ENCODE peak calls at places on chromosomes 1 and 21, in six cellular contexts. Y is glutamatergic neuron, F is colonic mucosa, B is endothelial cell of umbilical vein, Q is MCF 10A, A is uterus. U is an unnamed sample.

GRCh38 chr21:45167796-45168222 is 93.4 kb downstream of the ADARB1 start:
- DNase-seq in F (no peak), Q (peak), A (no peak), Y (no peak), B (no peak), U (no peak)

GRCh38 chr21:34017127-34017961 is 56.0 kb upstream of the MRPS6 start:
- DNase-seq in F (no peak), Y (no peak), A (no peak), Q (no peak), B (no peak), U (no peak)

GRCh38 chr1:198205021-198205684 is 48.4 kb downstream of the NEK7 start:
- DNase-seq in B (no peak), Q (no peak), F (no peak), Y (no peak), A (no peak), U (no peak)

GRCh38 chr1:218281285-218281684 is 3.8 kb upstream of the RRP15 start:
- DNase-seq in A (no peak), Y (no peak), F (no peak), B (no peak), Q (no peak), U (no peak)

GRCh38 chr1:104671684-104672353 is 922.1 kb downstream of the AMY1C start:
- DNase-seq in B (no peak), F (no peak), Y (no peak), A (no peak), Q (no peak), U (no peak)

GRCh38 chr1:39413902-39414528 is 77.4 kb upstream of the BMP8A start:
- DNase-seq in A (no peak), F (no peak), B (no peak), Q (no peak), Y (no peak), U (no peak)

GRCh38 chr1:167706363-167706762 is 15.4 kb upstream of the MPZL1 start:
- DNase-seq in A (no peak), F (no peak), Q (no peak), Y (no peak), B (no peak), U (no peak)

GRCh38 chr21:42829954-42830353 is 49.4 kb downstream of the WDR4 start:
- DNase-seq in A (no peak), Y (no peak), B (no peak), Q (no peak), F (peak), U (no peak)

GRCh38 chr1:96722161-96722908 is 751 bp downstream of the PTBP2 start:
- DNase-seq in Q (peak), A (peak), Y (peak), B (peak), F (peak), U (peak)

GRCh38 chr1:21630571-21631338 is 38.4 kb downstream of the RAP1GAP start:
- DNase-seq in Y (no peak), F (no peak), Q (no peak), B (no peak), A (no peak), U (no peak)

GRCh38 chr1:201105688-201106087 is 6.5 kb downstream of the CACNA1S start:
- DNase-seq in B (no peak), F (no peak), A (no peak), Q (no peak), Y (no peak), U (no peak)

GRCh38 chr21:28487455-28488070 is 505.1 kb downstream of the LTN1 start:
- DNase-seq in F (no peak), A (no peak), Y (no peak), B (no peak), Q (no peak), U (no peak)

GRCh38 chr1:94017155-94017829 is 103.7 kb downstream of the ABCA4 start:
- DNase-seq in Y (no peak), Q (peak), B (no peak), F (no peak), A (no peak), U (no peak)

GRCh38 chr21:45334134-45334533 is 46.4 kb upstream of the POFUT2 start:
- DNase-seq in Q (no peak), F (no peak), Y (no peak), A (no peak), B (no peak), U (no peak)

GRCh38 chr1:183806650-183807049 is 1.7 kb downstream of the RGL1 start:
- DNase-seq in A (no peak), Y (no peak), Q (no peak), F (no peak), B (no peak), U (no peak)

GRCh38 chr21:44878053-44878982 is 4.8 kb upstream of the PTTG1IP start:
- DNase-seq in F (peak), A (no peak), Y (no peak), Q (peak), B (peak), U (no peak)

GRCh38 chr1:21865943-21866628 is 54.0 kb downstream of the LDLRAD2 start:
- DNase-seq in B (no peak), Y (no peak), Q (no peak), F (no peak), A (no peak), U (no peak)

GRCh38 chr1:197182716-197183115 is 36.2 kb upstream of the ASPM start:
- DNase-seq in B (no peak), Q (no peak), A (no peak), F (no peak), Y (no peak), U (no peak)

GRCh38 chr1:234933475-234933874 is 195.2 kb downstream of the TOMM20 start:
- DNase-seq in Q (peak), A (no peak), B (peak), F (peak), Y (no peak), U (peak)

GRCh38 chr1:29406814-29407213 is 170.5 kb downstream of the PTPRU start:
- DNase-seq in Q (no peak), B (no peak), Y (no peak), F (no peak), A (no peak), U (no peak)

GRCh38 chr1:205774277-205775014 is 836 bp downstream of the RAB29 start:
- DNase-seq in Y (peak), Q (peak), F (peak), B (peak), A (no peak), U (no peak)

GRCh38 chr21:42525676-42526378 is 12.2 kb downstream of the SLC37A1 start:
- DNase-seq in Q (no peak), F (no peak), B (no peak), A (no peak), Y (no peak), U (no peak)

GRCh38 chr1:116817582-116818064 is 63.4 kb downstream of the CD2 start:
- DNase-seq in Q (peak), B (peak), F (peak), Y (peak), A (no peak), U (peak)

GRCh38 chr1:39354572-39354971 is 136.9 kb upstream of the BMP8A start:
- DNase-seq in B (no peak), Q (no peak), Y (no peak), A (no peak), F (no peak), U (no peak)

GRCh38 chr1:214842856-214843255 is 239.7 kb upstream of the KCNK2 start:
- DNase-seq in B (no peak), A (no peak), Y (no peak), F (no peak), Q (no peak), U (no peak)

GRCh38 chr1:82994866-82995370 is 1004.0 kb downstream of the TTLL7 start:
- DNase-seq in A (no peak), F (no peak), Y (no peak), B (no peak), Q (no peak), U (no peak)

GRCh38 chr1:8239039-8239305 is 78.9 kb upstream of the SLC45A1 start:
- DNase-seq in B (peak), F (peak), Q (peak), Y (no peak), A (peak), U (peak)

GRCh38 chr1:160206421-160207117 is 1.4 kb downstream of the PEA15 start:
- DNase-seq in F (no peak), A (no peak), B (peak), Y (no peak), Q (peak), U (no peak)

GRCh38 chr1:116359060-116359830 is 13.8 kb upstream of the ATP1A1 start:
- DNase-seq in Y (no peak), Q (peak), B (peak), A (no peak), F (no peak), U (no peak)

GRCh38 chr1:29380532-29380931 is 144.2 kb downstream of the PTPRU start:
- DNase-seq in Y (no peak), F (no peak), Q (no peak), A (no peak), B (no peak), U (no peak)

GRCh38 chr1:155463865-155464264 is 98.7 kb downstream of the ASH1L start:
- DNase-seq in F (no peak), B (no peak), Y (no peak), Q (peak), A (no peak), U (no peak)

GRCh38 chr1:33036051-33036525 is 595 bp downstream of the AK2 start:
- DNase-seq in Q (peak), B (peak), Y (no peak), F (no peak), A (no peak), U (no peak)

GRCh38 chr1:7117265-7117598 is 332.0 kb downstream of the CAMTA1 start:
- DNase-seq in B (no peak), Y (no peak), Q (no peak), A (no peak), F (no peak), U (no peak)

GRCh38 chr1:7116001-7116400 is 330.7 kb downstream of the CAMTA1 start:
- DNase-seq in B (no peak), A (no peak), Q (no peak), F (no peak), Y (no peak), U (no peak)

GRCh38 chr1:7120863-7121621 is 335.8 kb downstream of the CAMTA1 start:
- DNase-seq in Q (no peak), B (no peak), F (no peak), Y (no peak), A (no peak), U (peak)

GRCh38 chr1:7121622-7121988 is 336.4 kb downstream of the CAMTA1 start:
- DNase-seq in A (no peak), Y (no peak), B (no peak), Q (no peak), F (no peak), U (peak)

GRCh38 chr1:7117599-7118281 is 332.5 kb downstream of the CAMTA1 start:
- DNase-seq in A (no peak), Q (peak), B (no peak), F (no peak), Y (peak), U (no peak)
- TF ChIP-seq CTCF in A (no peak), Q (no peak), B (no peak), F (no peak), Y (no peak), U (no peak)

DNA sequence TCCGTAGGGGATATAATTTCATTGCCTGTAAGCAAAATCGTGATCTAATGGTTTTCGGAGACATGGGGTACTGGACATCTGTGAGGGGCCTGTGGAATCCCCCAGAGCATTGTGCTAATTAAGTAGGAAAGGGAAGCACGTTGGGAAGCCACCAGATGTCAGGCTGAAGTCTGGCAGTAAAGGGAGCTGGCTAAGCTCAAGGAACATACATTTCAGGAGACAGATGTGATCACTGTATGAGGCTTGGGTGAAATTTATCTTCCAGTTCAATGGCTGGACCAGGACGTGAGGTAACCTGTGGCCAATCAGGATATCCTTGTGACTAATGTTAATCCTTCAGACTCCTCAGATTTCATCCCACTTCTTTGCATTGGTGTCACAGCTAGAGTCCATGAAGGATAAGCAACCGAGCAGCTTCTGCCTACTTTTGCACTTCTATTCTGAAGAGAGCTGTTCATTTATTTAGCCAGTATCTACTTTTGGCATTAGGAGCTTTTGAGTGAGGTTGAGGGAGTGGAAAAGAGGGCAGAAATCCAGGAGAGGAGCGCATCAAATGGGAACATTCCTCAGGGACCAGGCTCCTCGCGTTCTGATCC is 110.2 kb upstream of the APP start:
- DNase-seq in F (no peak), A (no peak), Q (peak), Y (peak), B (no peak), U (no peak)
- TF ChIP-seq CTCF in F (no peak), A (no peak), Q (no peak), Y (no peak), B (no peak), U (no peak)

GRCh38 chr1:243435824-243436223 is 180.0 kb downstream of the SDCCAG8 start:
- DNase-seq in A (no peak), Q (no peak), Y (no peak), B (no peak), F (no peak), U (no peak)
- TF ChIP-seq CTCF in A (no peak), Q (no peak), Y (peak), B (no peak), F (no peak), U (no peak)

GRCh38 chr1:27405074-27405473 is 12.7 kb downstream of the GPR3 start:
- DNase-seq in Q (no peak), F (no peak), B (no peak), Y (peak), A (no peak), U (no peak)
- TF ChIP-seq CTCF in Q (no peak), F (no peak), B (no peak), Y (no peak), A (no peak), U (no peak)

GRCh38 chr1:53175302-53175913 is 21.2 kb upstream of the CPT2 start:
- DNase-seq in A (no peak), Q (no peak), F (no peak), B (no peak), Y (no peak), U (peak)

GRCh38 chr1:53176452-53177344 is 19.9 kb upstream of the CPT2 start:
- DNase-seq in Q (no peak), B (no peak), A (no peak), F (no peak), Y (peak), U (peak)

GRCh38 chr1:53172751-53173498 is 23.7 kb upstream of the CPT2 start:
- DNase-seq in F (peak), Y (peak), Q (peak), A (no peak), B (no peak), U (no peak)
- TF ChIP-seq CTCF in F (no peak), Y (no peak), Q (no peak), A (peak), B (no peak), U (no peak)

DNA sequence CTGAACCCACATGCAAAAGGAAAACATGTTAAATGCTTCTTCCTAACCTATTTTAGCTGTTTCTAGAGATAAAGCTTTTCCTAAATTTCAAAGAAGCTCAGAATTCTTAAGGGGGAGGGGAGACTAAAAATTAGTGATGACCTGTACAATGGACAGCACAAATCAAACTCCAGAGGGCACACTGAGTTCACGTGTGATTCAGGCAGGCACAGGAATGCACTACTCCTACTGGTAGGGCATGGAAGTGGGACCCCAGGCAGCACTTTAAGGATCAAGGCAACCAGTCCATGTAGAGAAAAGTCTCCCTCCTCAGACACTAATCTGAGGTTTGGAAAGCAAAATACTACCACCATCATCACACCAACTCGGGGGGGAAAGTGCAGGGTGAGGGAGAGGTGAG is 31.3 kb upstream of the CLCA4 start:
- DNase-seq in Y (no peak), A (no peak), B (peak), Q (peak), F (no peak), U (no peak)
- TF ChIP-seq CTCF in Y (peak), A (no peak), B (peak), Q (peak), F (peak), U (no peak)

GRCh38 chr1:20469406-20470076 is 16.5 kb downstream of the CAMK2N1 start:
- DNase-seq in Y (no peak), A (no peak), F (no peak), Q (no peak), B (no peak), U (no peak)
- TF ChIP-seq CTCF in Y (no peak), A (no peak), F (no peak), Q (no peak), B (no peak), U (peak)

DNA sequence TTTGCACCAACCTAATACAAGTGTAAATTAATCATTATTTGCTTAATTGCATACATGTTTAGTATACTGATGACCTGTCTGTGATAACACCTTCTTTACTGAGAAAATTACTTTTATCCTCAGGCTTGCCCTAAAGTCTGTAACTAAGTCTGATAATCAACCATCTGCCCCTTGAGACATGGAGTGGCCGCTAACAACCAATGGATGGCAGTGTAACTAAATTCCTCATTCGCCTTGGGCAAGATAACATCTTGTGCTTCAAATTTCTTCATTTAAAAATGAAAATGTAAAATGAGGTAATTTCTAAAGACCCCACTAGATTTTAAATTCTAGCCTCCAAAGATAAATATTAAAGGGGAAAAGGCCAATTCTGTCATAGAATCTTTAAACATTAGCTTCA is 85.1 kb downstream of the ENAH start:
- DNase-seq in Q (peak), Y (no peak), B (peak), A (no peak), F (no peak), U (no peak)
- TF ChIP-seq CTCF in Q (peak), Y (peak), B (no peak), A (no peak), F (no peak), U (no peak)

DNA sequence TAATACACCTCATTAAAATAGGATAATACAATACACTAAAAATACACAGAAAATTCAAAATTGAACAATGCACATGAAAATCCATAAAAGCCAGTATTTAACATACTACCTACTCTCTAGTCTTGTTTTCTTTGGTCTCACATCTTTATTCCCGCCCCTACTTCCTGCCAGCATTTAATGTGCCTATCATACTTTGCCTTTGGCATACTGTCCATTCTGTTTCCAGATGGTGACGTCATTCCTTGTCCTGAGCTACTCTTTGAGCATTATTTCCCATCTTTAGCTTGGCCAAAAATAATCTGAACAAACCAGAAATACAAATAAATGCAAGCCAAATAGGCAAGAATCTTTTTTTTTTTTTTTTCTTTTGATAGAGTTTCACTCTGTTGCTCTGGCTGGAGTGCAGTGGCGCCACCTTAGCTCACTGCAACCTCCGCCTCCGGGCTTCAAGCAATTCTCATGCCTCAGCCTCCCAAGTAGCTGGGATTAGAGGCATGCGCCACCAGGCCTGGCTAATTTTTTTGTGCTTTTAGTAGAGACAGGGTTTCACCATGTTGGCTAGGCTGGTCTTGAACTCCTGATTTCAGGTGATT is 4.4 kb downstream of the HFM1 start:
- DNase-seq in A (no peak), F (no peak), Q (peak), B (no peak), Y (no peak), U (no peak)
- TF ChIP-seq CTCF in A (no peak), F (no peak), Q (no peak), B (no peak), Y (no peak), U (no peak)